ENCODE peak calls at places on chromosomes 11 and 22, in five cellular contexts. L, O, I, N and E are unnamed samples.

GRCh38 chr11:2804701-2805387 is 80.7 kb downstream of the CDKN1C start:
- DNase-seq in I (no peak), N (no peak), O (peak), L (peak), E (peak)

GRCh38 chr11:64260147-64260708 is 8.9 kb downstream of the PLCB3 start:
- DNase-seq in L (no peak), I (no peak), N (no peak), O (no peak), E (no peak)

GRCh38 chr11:62980133-62980760 is 4.5 kb downstream of the SLC22A6 start:
- DNase-seq in O (no peak), L (no peak), I (peak), N (no peak), E (no peak)

GRCh38 chr22:49955581-49956417 is 4.8 kb upstream of the PIM3 start:
- DNase-seq in I (no peak), N (no peak), L (peak), O (no peak), E (no peak)

GRCh38 chr11:117200813-117201515 is 1.8 kb downstream of the TAGLN start:
- DNase-seq in O (no peak), N (no peak), I (no peak), L (peak), E (no peak)

GRCh38 chr11:47348859-47349258 is 3.6 kb downstream of the MYBPC3 start:
- DNase-seq in I (peak), O (no peak), N (peak), L (no peak), E (no peak)

GRCh38 chr11:60860943-60861342 is 5.2 kb upstream of the PTGDR2 start:
- DNase-seq in L (no peak), N (no peak), I (no peak), O (peak), E (no peak)

GRCh38 chr11:110297726-110298297 is 1.4 kb upstream of the RDX start:
- DNase-seq in L (no peak), N (no peak), I (peak), O (no peak), E (no peak)

GRCh38 chr11:95501761-95502266 is 270.8 kb upstream of the SESN3 start:
- DNase-seq in I (no peak), N (no peak), O (no peak), L (no peak), E (no peak)

GRCh38 chr11:76621466-76621865 is 49.1 kb downstream of the LRRC32 start:
- DNase-seq in I (no peak), N (no peak), L (no peak), O (no peak), E (no peak)

GRCh38 chr22:48826546-48826945 is 1001.1 kb downstream of the BRD1 start:
- DNase-seq in N (no peak), L (no peak), O (no peak), I (no peak), E (no peak)

GRCh38 chr22:38858492-38858891 is 13.5 kb downstream of the CBX6 start:
- DNase-seq in I (no peak), L (no peak), N (no peak), O (no peak), E (no peak)

GRCh38 chr11:461626-462025 is 11.5 kb downstream of the PTDSS2 start:
- DNase-seq in N (no peak), L (peak), I (no peak), O (no peak), E (no peak)

GRCh38 chr11:9210922-9211320 is 54.2 kb downstream of the DENND5A start:
- DNase-seq in N (no peak), I (peak), L (no peak), O (no peak), E (no peak)

GRCh38 chr11:1276866-1277615 is 32.4 kb downstream of the TOLLIP start:
- DNase-seq in O (no peak), I (no peak), N (no peak), L (peak), E (no peak)

DNA sequence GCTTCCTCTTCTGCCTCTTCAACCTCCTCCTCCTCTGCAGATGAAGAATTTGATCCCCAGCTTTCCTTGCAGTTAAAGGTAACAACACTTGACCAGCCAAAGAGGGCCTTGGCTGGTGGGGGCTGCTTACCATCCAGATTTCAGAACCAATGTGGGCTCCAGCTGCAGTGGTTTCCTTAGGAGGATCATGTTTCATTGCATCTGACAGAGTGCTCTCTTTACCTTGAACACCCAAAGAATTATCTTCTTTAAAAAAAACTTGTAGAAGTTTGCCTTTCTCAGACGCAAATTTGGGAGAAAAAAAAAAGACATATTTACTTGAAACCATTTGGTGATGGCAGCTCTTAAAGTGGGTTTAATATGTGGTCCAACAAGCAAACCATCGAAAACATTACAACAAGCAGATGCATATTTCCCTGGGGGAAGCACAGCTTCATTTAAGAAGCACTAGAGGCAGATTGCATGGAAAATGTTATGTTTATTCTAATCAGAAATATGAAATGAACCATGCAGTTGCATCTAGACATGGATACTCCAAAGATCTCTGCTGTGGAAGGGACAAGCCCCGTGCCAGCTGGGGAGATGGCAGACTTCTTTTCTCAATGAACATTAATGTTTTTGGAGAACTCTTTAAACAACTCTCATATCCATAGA is 57.5 kb upstream of the PARVA start:
- DNase-seq in O (no peak), N (no peak), L (no peak), I (no peak), E (no peak)
- H3K4me3 ChIP-seq in O (no peak), N (no peak), L (no peak), I (no peak), E (no peak)

DNA sequence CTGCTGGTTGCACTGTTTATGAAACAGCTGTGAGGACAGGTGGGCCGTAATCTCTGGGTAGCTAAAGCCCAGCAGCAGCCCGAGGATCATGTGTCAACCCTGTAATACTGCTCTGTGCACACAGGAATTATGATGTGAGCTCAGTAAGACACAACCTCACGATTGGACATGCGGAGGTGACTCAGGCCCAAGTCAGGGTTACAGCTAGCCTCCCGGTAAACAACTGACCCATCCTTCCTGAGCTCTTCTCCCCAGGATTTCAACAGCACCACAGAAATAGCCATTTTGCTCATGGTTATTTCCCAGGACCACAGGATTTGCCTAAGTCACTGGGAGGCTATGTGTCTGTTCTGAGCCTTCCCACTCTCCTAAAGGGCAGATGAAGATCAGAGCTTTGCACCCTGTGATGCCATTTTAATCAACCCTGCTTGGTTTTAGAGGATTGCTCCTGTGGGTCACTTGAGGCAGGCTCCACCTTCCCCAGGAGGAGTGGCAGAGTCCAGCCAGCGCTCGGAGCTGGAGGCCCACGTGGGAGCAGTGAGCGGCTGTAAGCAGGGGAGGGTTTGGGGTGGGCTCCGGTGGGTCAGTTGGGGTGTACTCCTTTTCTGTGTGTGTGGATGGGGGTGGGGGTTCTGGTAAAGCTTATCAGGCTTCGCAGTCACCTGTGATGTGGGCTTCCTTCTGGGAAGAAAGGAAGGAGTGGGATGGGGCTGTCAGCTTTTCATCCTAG is at the start of gene AMPD3:
- DNase-seq in O (no peak), I (peak), L (no peak), N (peak), E (no peak)
- H3K27ac ChIP-seq in O (peak), I (peak), L (no peak), N (peak), E (no peak)

GRCh38 chr11:85831050-85831449 is 20.1 kb upstream of the SYTL2 start:
- DNase-seq in I (peak), N (no peak), L (no peak), O (no peak), E (no peak)

GRCh38 chr11:85835729-85836128 is 19.5 kb upstream of the CCDC83 start:
- DNase-seq in O (no peak), I (no peak), N (no peak), L (no peak), E (no peak)

GRCh38 chr11:85835263-85835662 is 19.9 kb upstream of the CCDC83 start:
- DNase-seq in O (no peak), I (no peak), L (no peak), N (no peak), E (no peak)
- TF ChIP-seq CTCF in O (no peak), I (no peak), L (no peak), N (no peak), E (no peak)

GRCh38 chr11:16111690-16112089 is 244.7 kb downstream of the SOX6 start:
- DNase-seq in I (no peak), O (no peak), L (no peak), N (no peak), E (peak)
- H3K4me3 ChIP-seq in I (no peak), O (no peak), L (no peak), N (no peak), E (no peak)

DNA sequence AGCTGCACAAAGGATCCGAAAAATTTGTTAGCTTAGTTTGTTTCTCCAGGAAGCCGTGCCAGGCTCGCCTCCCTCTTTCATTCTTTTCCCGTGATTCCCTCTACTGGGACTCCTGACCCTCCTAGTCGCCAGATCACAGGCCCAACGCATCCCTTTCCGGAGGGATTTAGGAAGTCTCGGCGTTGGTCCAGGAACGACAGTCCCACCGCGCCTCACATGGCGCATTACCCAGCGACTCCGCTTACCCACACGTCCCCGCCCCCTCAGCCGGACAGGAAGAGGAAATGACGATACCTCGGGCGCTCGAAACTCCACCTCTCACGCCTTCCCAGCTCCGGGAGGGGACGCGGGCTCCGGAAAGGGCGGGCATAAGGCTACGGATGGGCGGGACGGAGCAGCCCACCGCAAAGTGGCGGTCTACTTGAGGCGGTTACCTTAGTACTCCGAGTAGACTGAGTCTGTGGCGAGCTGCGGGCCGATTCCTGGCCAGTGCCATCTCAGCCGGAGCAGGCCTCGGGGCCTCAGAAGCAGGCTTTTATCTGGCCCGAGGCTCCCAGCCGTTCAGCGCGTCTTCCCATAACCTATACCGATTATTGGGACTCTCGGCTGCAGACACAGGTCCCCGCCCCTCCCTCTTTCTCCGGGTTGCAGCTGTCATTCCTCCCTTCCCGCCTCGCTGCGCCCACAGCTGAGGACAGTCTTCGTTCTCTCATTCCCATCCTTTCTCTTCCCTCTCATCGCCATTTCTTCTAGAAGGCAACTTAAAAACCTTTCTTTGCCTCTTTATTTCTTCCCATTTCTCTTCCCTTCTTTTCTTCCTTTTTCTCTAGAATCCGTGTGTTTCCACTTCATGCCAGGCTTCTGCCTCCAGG is at the start of gene CCDC15:
- DNase-seq in N (peak), L (peak), O (peak), I (peak), E (peak)
- H3K27ac ChIP-seq in N (peak), L (peak), O (peak), I (peak), E (peak)